ENCODE peak calls at places on chromosomes 13 and 19, in six cellular contexts. P is IMR-90, E is H9, O is H1, I is mesenchymal stem cell, T is trophoblast cell. F is an unnamed sample.

GRCh38 chr19:51660975-51661600 is 14.5 kb upstream of the SIGLEC14 start:
- DNase-seq in O (peak), E (peak), T (peak), P (peak), I (peak), F (peak)

GRCh38 chr13:74243637-74244526 is 109.7 kb upstream of the KLF12 start:
- DNase-seq in E (no peak), P (peak), I (peak), O (no peak), T (no peak), F (no peak)

GRCh38 chr19:14383556-14383897 is 2.3 kb downstream of the ADGRE5 start:
- DNase-seq in T (peak), P (peak), O (no peak), I (no peak), E (no peak), F (no peak)

GRCh38 chr13:60439201-60439600 is 42.2 kb downstream of the TDRD3 start:
- DNase-seq in T (no peak), I (no peak), E (no peak), P (no peak), O (no peak), F (no peak)

GRCh38 chr13:30744056-30744684 is 8.8 kb downstream of the ALOX5AP start:
- DNase-seq in I (peak), P (peak), T (peak), E (no peak), O (no peak), F (no peak)

GRCh38 chr13:32284927-32285632 is 30.1 kb downstream of the ZAR1L start:
- DNase-seq in O (no peak), T (no peak), P (peak), E (no peak), I (no peak), F (peak)

GRCh38 chr13:20924758-20925394 is 22.3 kb upstream of the XPO4 start:
- DNase-seq in O (peak), P (peak), T (peak), I (peak), E (peak), F (peak)

GRCh38 chr19:18112989-18113478 is 15.5 kb downstream of the MAST3 start:
- DNase-seq in O (peak), E (peak), I (peak), P (peak), T (peak), F (peak)

GRCh38 chr19:53912653-53913052 is 3.6 kb downstream of the CACNG7 start:
- DNase-seq in O (peak), I (no peak), P (no peak), T (no peak), E (peak), F (no peak)

GRCh38 chr13:74090869-74091605 is 43.2 kb downstream of the KLF12 start:
- DNase-seq in O (no peak), P (no peak), T (no peak), E (no peak), I (no peak), F (no peak)

GRCh38 chr13:38804536-38804935 is 117.7 kb downstream of the FREM2 start:
- DNase-seq in P (no peak), I (no peak), T (no peak), O (no peak), E (no peak), F (no peak)

GRCh38 chr13:62209539-62209938 is 793.9 kb upstream of the PCDH20 start:
- DNase-seq in P (no peak), I (no peak), O (no peak), T (no peak), E (no peak), F (no peak)

GRCh38 chr13:25752957-25753540 is 298.8 kb downstream of the SHISA2 start:
- DNase-seq in O (no peak), T (no peak), P (peak), E (no peak), I (peak), F (no peak)

GRCh38 chr13:20431080-20431479 is 94.6 kb downstream of the CRYL1 start:
- DNase-seq in I (no peak), O (no peak), E (no peak), T (no peak), P (no peak), F (no peak)

DNA sequence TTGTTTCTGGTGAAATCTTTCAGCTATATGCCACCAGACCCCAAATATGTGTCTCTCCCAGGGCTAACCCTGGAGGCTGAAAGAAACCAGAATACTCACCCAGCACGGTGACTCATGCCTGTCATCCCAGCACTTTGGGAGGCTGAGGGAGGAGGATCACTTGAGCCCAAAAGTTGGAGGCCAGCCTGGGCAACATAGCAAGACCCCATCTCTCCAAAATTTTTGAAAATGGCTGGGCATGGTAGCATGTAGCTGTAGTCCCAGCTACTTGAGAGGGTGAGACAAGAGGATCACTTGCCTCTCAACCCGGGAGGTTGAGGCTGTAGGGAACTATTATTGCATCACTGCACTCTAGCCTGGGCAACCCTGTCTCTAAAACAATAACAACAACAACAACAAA is 76.1 kb upstream of the UQCRFS1 start:
- DNase-seq in P (no peak), O (no peak), I (no peak), T (no peak), E (no peak), F (no peak)
- H3K9ac ChIP-seq in P (no peak), O (no peak), I (no peak), T (no peak), E (no peak), F (no peak)

DNA sequence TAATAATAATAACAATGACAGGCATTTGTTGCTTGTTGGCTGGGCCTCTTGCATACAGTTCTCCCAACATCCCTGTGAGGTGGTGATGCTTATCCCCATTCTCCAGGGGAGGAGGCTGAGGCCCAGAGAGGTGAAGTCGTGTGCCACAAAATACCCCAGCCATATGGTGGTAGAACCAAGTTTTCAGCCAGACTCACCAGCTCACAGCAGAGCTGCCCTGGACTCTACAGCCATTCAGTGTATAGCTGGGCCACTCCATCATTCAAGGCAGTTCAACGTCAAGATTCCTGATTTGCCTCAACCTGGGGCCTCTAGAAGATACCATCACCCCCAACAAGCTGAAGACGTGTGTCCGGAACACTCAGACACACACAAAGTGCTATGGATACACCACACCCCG is 4.4 kb upstream of the CEACAM19 start:
- DNase-seq in P (no peak), E (no peak), O (no peak), I (no peak), T (no peak), F (no peak)
- H3K14ac ChIP-seq in P (no peak), E (no peak), O (no peak), I (no peak), T (no peak), F (no peak)

DNA sequence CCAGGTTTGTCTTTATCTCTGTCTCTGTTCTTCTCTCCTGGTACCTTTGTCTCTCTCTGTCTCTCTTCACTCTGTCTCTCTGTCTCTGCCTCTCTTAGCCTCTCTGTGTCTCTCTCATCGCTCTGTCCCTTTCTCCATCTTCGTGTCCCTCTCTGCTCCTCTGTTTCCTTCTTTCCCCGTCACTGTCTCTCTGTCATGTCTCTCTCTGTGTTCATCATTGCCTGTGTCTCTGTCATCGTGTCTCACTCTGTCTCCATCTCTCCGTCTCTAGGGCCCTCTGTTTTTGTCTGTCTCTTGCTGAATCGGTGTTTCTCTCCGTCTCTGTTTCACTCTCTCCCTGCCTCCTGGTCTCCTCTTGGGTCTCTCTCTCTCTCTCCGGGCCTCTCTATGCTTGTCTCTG is 2.9 kb upstream of the KCNN4 start:
- DNase-seq in O (no peak), E (no peak), T (no peak), I (no peak), P (no peak), F (no peak)
- H3K9ac ChIP-seq in O (no peak), E (no peak), T (no peak), I (peak), P (no peak), F (no peak)

GRCh38 chr19:10224337-10224736 is 6.8 kb downstream of the S1PR2 start:
- DNase-seq in T (no peak), P (no peak), I (no peak), O (no peak), E (no peak), F (no peak)

GRCh38 chr19:10223488-10224213 is 7.5 kb downstream of the S1PR2 start:
- DNase-seq in T (no peak), O (no peak), P (no peak), E (no peak), I (no peak), F (no peak)

GRCh38 chr19:10220695-10221094 is 10.4 kb downstream of the S1PR2 start:
- DNase-seq in T (no peak), O (no peak), E (no peak), P (no peak), I (no peak), F (no peak)

GRCh38 chr19:10219678-10220077 is 11.5 kb downstream of the S1PR2 start:
- DNase-seq in I (peak), O (no peak), E (peak), T (peak), P (peak), F (no peak)

GRCh38 chr19:10222201-10222890 is 8.8 kb downstream of the S1PR2 start:
- DNase-seq in T (no peak), I (no peak), O (no peak), P (no peak), E (no peak), F (no peak)
- H3K14ac ChIP-seq in T (no peak), I (no peak), O (no peak), P (no peak), E (no peak), F (no peak)

GRCh38 chr19:38527466-38528136 is 90.2 kb downstream of the MAP4K1 start:
- DNase-seq in T (no peak), P (no peak), O (peak), I (no peak), E (peak), F (no peak)

GRCh38 chr19:38526430-38526829 is 91.3 kb downstream of the MAP4K1 start:
- DNase-seq in T (no peak), P (no peak), E (no peak), I (no peak), O (no peak), F (no peak)

GRCh38 chr19:38528213-38528755 is 89.5 kb downstream of the MAP4K1 start:
- DNase-seq in E (no peak), O (no peak), I (no peak), T (no peak), P (no peak), F (no peak)

GRCh38 chr19:38529610-38530009 is 88.1 kb downstream of the MAP4K1 start:
- DNase-seq in O (no peak), E (no peak), I (no peak), P (no peak), T (no peak), F (no peak)

DNA sequence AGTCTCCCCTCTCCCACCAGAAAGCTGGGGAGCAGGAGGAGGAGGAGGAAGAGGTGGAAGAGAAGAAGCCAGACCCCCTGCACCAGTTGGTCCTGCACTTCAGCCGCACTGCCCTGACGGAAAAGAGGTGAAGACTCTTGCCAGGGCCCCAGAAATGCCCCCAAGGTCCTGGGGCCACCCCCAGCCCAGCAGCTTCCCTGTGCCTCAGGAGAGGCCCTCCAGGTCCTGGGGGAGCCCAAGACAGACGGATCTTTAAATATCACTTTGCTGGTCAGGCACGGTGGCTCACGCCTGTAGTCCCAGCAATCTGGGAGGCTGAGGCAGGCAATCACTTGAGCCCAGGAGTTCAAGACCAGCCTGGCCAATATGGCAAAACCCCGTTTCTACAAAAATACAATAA is 88.8 kb downstream of the MAP4K1 start:
- DNase-seq in E (no peak), T (no peak), I (no peak), O (no peak), P (no peak), F (no peak)
- H3K9ac ChIP-seq in E (no peak), T (no peak), I (no peak), O (no peak), P (no peak), F (no peak)

GRCh38 chr13:111642156-111642767 is 321.8 kb downstream of the TEX29 start:
- DNase-seq in P (no peak), E (peak), I (no peak), T (no peak), O (no peak), F (no peak)
- H3K14ac ChIP-seq in P (no peak), E (no peak), I (no peak), T (no peak), O (no peak), F (no peak)

GRCh38 chr19:38564981-38565685 is 52.6 kb downstream of the MAP4K1 start:
- DNase-seq in E (peak), I (no peak), T (no peak), O (no peak), P (no peak), F (no peak)
- H3K9ac ChIP-seq in E (no peak), I (no peak), T (no peak), O (no peak), P (no peak), F (no peak)

GRCh38 chr13:44555207-44555606 is 20.9 kb downstream of the TSC22D1 start:
- DNase-seq in T (peak), P (no peak), E (no peak), O (no peak), I (no peak), F (no peak)

GRCh38 chr13:44561352-44561751 is 14.8 kb downstream of the TSC22D1 start:
- DNase-seq in E (no peak), P (no peak), T (no peak), O (no peak), I (no peak), F (no peak)

GRCh38 chr13:44557986-44558385 is 18.1 kb downstream of the TSC22D1 start:
- DNase-seq in I (no peak), O (no peak), E (no peak), T (no peak), P (no peak), F (no peak)
- H3K14ac ChIP-seq in I (no peak), O (no peak), E (no peak), T (no peak), P (no peak), F (no peak)

GRCh38 chr19:7930765-7931164 is 4.8 kb upstream of the CTXN1 start:
- DNase-seq in O (no peak), I (no peak), T (no peak), P (no peak), E (no peak), F (no peak)

GRCh38 chr19:7926727-7927604 is 1.0 kb upstream of the CTXN1 start:
- DNase-seq in P (no peak), I (no peak), T (no peak), O (no peak), E (no peak), F (no peak)

GRCh38 chr19:7927605-7928333 is 1.8 kb upstream of the CTXN1 start:
- DNase-seq in I (no peak), T (no peak), E (no peak), O (no peak), P (no peak), F (no peak)

GRCh38 chr19:7928334-7928706 is 2.4 kb upstream of the CTXN1 start:
- DNase-seq in I (no peak), P (no peak), O (no peak), T (no peak), E (no peak), F (no peak)

GRCh38 chr19:7928741-7929701 is 3.1 kb upstream of the CTXN1 start:
- DNase-seq in P (peak), T (peak), O (peak), I (peak), E (peak), F (no peak)
- H3K9ac ChIP-seq in P (peak), T (no peak), O (no peak), I (peak), E (no peak), F (no peak)

GRCh38 chr13:64540468-64540867 is 2689.7 kb downstream of the PCDH9 start:
- DNase-seq in E (no peak), I (no peak), P (peak), T (no peak), O (no peak), F (no peak)

GRCh38 chr13:64551755-64552154 is 2678.4 kb downstream of the PCDH9 start:
- DNase-seq in P (peak), T (peak), I (peak), O (no peak), E (no peak), F (no peak)

DNA sequence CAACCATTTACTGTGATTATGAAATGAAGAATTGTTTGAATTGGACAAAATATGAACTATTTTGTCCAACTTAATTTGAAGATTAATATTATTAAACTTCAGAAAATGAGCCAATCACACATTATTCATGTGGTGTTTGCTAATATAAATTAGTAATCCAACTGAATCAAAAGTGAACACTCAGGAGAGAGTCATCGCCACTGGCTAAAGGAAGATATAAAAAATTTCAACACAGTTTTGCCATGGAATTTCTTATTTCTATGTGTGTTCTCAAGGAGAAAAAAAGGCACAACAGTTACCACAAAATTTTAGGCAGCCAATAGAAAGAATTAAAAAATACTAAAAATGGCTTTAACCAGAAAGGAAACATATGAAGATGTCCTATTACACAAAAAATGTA is 2683.8 kb downstream of the PCDH9 start:
- DNase-seq in I (no peak), O (no peak), E (no peak), P (no peak), T (no peak), F (no peak)
- H3K14ac ChIP-seq in I (no peak), O (no peak), E (no peak), P (no peak), T (no peak), F (no peak)

F was measured in neuronal stem cell.